ENCODE peak calls at places on chromosomes 5 and 9, in ten cellular contexts. G, I, Z, Q, O, N, L, U, D and V are unnamed samples.

GRCh38 chr9:77648458-77649108 is 461 bp upstream of the GNA14 start:
- DNase-seq in I (no peak), N (no peak), U (no peak), O (no peak), Q (no peak), L (peak), G (no peak), D (peak), Z (no peak), V (no peak)

GRCh38 chr5:50962934-50963646 is 296.7 kb downstream of the PARP8 start:
- DNase-seq in L (peak), U (no peak), N (peak), D (peak), G (peak), I (peak), O (peak), Q (no peak), Z (peak), V (peak)

GRCh38 chr5:148585988-148586387 is 68.3 kb downstream of the HTR4 start:
- DNase-seq in U (no peak), Z (no peak), L (no peak), O (no peak), G (no peak), Q (no peak), D (no peak), N (no peak), I (no peak), V (no peak)

GRCh38 chr5:133892306-133892705 is 76.1 kb downstream of the C5orf15 start:
- DNase-seq in G (no peak), Z (no peak), I (no peak), Q (no peak), U (no peak), O (no peak), D (no peak), N (no peak), L (no peak), V (no peak)

GRCh38 chr5:114053377-114053776 is 308.5 kb upstream of the KCNN2 start:
- DNase-seq in O (no peak), D (no peak), Q (no peak), L (no peak), Z (no peak), N (no peak), G (no peak), I (no peak), U (no peak), V (no peak)

GRCh38 chr5:62192958-62193357 is 113.0 kb upstream of the KIF2A start:
- DNase-seq in D (no peak), U (no peak), G (no peak), I (no peak), O (no peak), L (no peak), N (no peak), Z (no peak), Q (no peak), V (no peak)

GRCh38 chr9:2356391-2356790 is 265.2 kb upstream of the VLDLR start:
- DNase-seq in N (no peak), D (no peak), Z (no peak), L (no peak), U (no peak), O (no peak), G (no peak), I (no peak), Q (no peak), V (no peak)

GRCh38 chr5:179178016-179178575 is 117.9 kb downstream of the ZNF354C start:
- DNase-seq in Z (no peak), D (no peak), G (no peak), O (no peak), Q (no peak), L (no peak), U (no peak), I (no peak), N (no peak), V (no peak)

GRCh38 chr5:178078197-178078995 is 34.9 kb upstream of the N4BP3 start:
- DNase-seq in N (peak), Z (peak), L (no peak), Q (peak), D (no peak), I (no peak), U (peak), G (no peak), O (no peak), V (no peak)

GRCh38 chr9:134772331-134772730 is 108.3 kb upstream of the FCN2 start:
- DNase-seq in D (no peak), U (no peak), O (no peak), L (no peak), Z (no peak), G (no peak), I (no peak), Q (no peak), N (no peak), V (no peak)

GRCh38 chr9:137280478-137281344 is 3.2 kb downstream of the TOR4A start:
- DNase-seq in N (no peak), L (peak), I (no peak), Z (no peak), Q (no peak), U (no peak), D (no peak), O (no peak), G (peak), V (no peak)